ENCODE peak calls at places on chromosomes 1 and 21, in seven cellular contexts. N is psoas muscle, H is colonic mucosa, C is mammary epithelial cell, L is heart left ventricle, Q is heart right ventricle, B is lung. I is an unnamed sample.
A peak's percentile ranks its signal among the peaks of the same experiment; 100 is the strongest.

GRCh38 chr21:24955275-24955961 is 651.9 kb downstream of the MRPL39 start:
- DNase-seq in N (no peak), H (no peak), C (no peak), L (no peak), Q (no peak), B (no peak), I (no peak)

GRCh38 chr1:226814751-226815496 is 55.5 kb upstream of the PSEN2 start:
- DNase-seq in N (peak; percentile 83), H (peak; percentile 79), C (peak; percentile 89), L (peak; percentile 74), Q (peak; percentile 23), B (peak; percentile 85), I (peak; percentile 89)

GRCh38 chr21:45183852-45184251 is 103.8 kb downstream of the POFUT2 start:
- DNase-seq in N (no peak), H (no peak), C (no peak), L (no peak), Q (no peak), B (no peak), I (no peak)

GRCh38 chr1:87224209-87224608 is 104.5 kb upstream of the LMO4 start:
- DNase-seq in N (no peak), H (no peak), C (peak; percentile 98), L (no peak), Q (no peak), B (no peak), I (peak; percentile 98)

GRCh38 chr1:13871413-13871812 is 171.4 kb downstream of the PRDM2 start:
- DNase-seq in N (no peak), H (no peak), C (no peak), L (no peak), Q (no peak), B (no peak), I (no peak)

GRCh38 chr1:56948403-56949023 is 17.3 kb downstream of the C8B start:
- DNase-seq in N (no peak), H (no peak), C (no peak), L (no peak), Q (no peak), B (no peak), I (no peak)

GRCh38 chr21:15063081-15063820 is 1.5 kb downstream of the NRIP1 start:
- DNase-seq in N (peak; percentile 10), H (peak; percentile 37), C (peak; percentile 56), L (no peak), Q (no peak), B (no peak), I (peak; percentile 54)

GRCh38 chr1:194076646-194077045 is 890.2 kb upstream of the B3GALT2 start:
- DNase-seq in N (no peak), H (no peak), C (no peak), L (no peak), Q (no peak), B (no peak), I (no peak)

GRCh38 chr1:158101455-158101854 is 79.2 kb upstream of the CD1D start:
- DNase-seq in N (no peak), H (no peak), C (no peak), L (no peak), Q (no peak), B (no peak), I (no peak)

GRCh38 chr1:174748603-174749002 is 251.1 kb upstream of the CACYBP start:
- DNase-seq in N (no peak), H (no peak), C (no peak), L (no peak), Q (no peak), B (no peak), I (no peak)

GRCh38 chr1:16076003-16076870 is 2.8 kb upstream of the FAM131C start:
- DNase-seq in N (peak; percentile 67), H (no peak), C (peak; percentile 84), L (peak; percentile 44), Q (peak; percentile 51), B (no peak), I (peak; percentile 85)

GRCh38 chr1:9770276-9770675 is 53.5 kb downstream of the CLSTN1 start:
- DNase-seq in N (no peak), H (peak; percentile 74), C (no peak), L (no peak), Q (no peak), B (no peak), I (no peak)

GRCh38 chr21:42031241-42031640 is 21.1 kb upstream of the ZBTB21 start:
- DNase-seq in N (no peak), H (no peak), C (no peak), L (no peak), Q (no peak), B (no peak), I (no peak)

GRCh38 chr1:193060938-193061337 is 1.5 kb downstream of the RO60 start:
- DNase-seq in N (no peak), H (no peak), C (peak; percentile 9), L (no peak), Q (no peak), B (no peak), I (no peak)

GRCh38 chr1:36133484-36133883 is 8.5 kb upstream of the COL8A2 start:
- DNase-seq in N (peak; percentile 61), H (peak; percentile 95), C (peak; percentile 84), L (peak; percentile 42), Q (no peak), B (peak; percentile 50), I (peak; percentile 70)

GRCh38 chr1:226034482-226034881 is 28.0 kb upstream of the H3-3A start:
- DNase-seq in N (peak; percentile 84), H (peak; percentile 81), C (peak; percentile 74), L (peak; percentile 81), Q (peak; percentile 83), B (peak; percentile 76), I (peak; percentile 64)

GRCh38 chr21:23008803-23009202 is 2010.6 kb downstream of the NCAM2 start:
- DNase-seq in N (no peak), H (no peak), C (no peak), L (no peak), Q (no peak), B (no peak), I (no peak)

GRCh38 chr1:92755541-92756351 is 29.2 kb downstream of the EVI5 start:
- DNase-seq in N (peak; percentile 49), H (no peak), C (no peak), L (peak; percentile 69), Q (peak; percentile 76), B (peak; percentile 31), I (no peak)

GRCh38 chr1:58568271-58568860 is 8.7 kb downstream of the TACSTD2 start:
- DNase-seq in N (no peak), H (no peak), C (no peak), L (no peak), Q (no peak), B (no peak), I (no peak)

GRCh38 chr1:224198572-224198971 is 15.5 kb downstream of the DEGS1 start:
- DNase-seq in N (no peak), H (no peak), C (peak; percentile 56), L (no peak), Q (no peak), B (no peak), I (peak; percentile 87)

GRCh38 chr1:201648066-201648910 is 109.4 kb downstream of the NAV1 start:
- DNase-seq in N (peak; percentile 57), H (peak; percentile 56), C (peak; percentile 20), L (peak; percentile 81), Q (peak; percentile 68), B (no peak), I (peak; percentile 9)

GRCh38 chr21:45088116-45088515 is 13.7 kb downstream of the ADARB1 start:
- DNase-seq in N (no peak), H (no peak), C (no peak), L (no peak), Q (no peak), B (no peak), I (no peak)

GRCh38 chr1:181748013-181748412 is 264.7 kb downstream of the CACNA1E start:
- DNase-seq in N (no peak), H (no peak), C (no peak), L (no peak), Q (no peak), B (no peak), I (no peak)

GRCh38 chr1:236002572-236002971 is 62.3 kb downstream of the NID1 start:
- DNase-seq in N (no peak), H (no peak), C (no peak), L (no peak), Q (no peak), B (no peak), I (no peak)

GRCh38 chr1:42935313-42935624 is 23.4 kb downstream of the SLC2A1 start:
- DNase-seq in N (no peak), H (peak; percentile 24), C (no peak), L (no peak), Q (no peak), B (no peak), I (no peak)

DNA sequence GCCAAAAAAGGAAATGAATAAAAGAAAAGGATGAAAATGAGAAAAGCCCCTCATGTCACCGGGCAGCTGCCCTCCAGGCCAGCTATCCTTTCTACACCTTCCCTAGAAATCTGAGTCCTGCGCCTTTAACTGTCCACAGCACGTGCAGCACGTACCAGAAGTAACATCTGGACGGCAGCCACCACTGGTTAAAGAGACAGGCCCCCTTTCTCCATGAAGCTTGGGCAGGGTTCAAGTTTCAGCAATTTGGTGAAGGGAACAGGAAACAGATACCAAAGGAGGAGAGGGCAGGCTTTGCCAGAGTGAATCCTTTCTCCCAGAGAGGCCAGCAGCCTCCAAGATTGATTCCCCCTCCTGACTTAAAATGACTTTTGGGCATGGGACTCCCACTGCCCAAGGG is 3.6 kb upstream of the KIAA2013 start:
- DNase-seq in N (peak; percentile 76), H (peak; percentile 85), C (peak; percentile 53), L (peak; percentile 76), Q (peak; percentile 66), B (peak; percentile 48), I (no peak)
- H3K27ac ChIP-seq in N (peak overlapping the region; percentile 78), H (peak overlapping the region; percentile 1), C (peak overlapping the region; percentile 18), L (peak overlapping the region; percentile 25), Q (peak overlapping the region; percentile 84), B (peak overlapping the region; percentile 42), I (no peak overlapping the region)

GRCh38 chr1:100455478-100456072 is 82.4 kb upstream of the GPR88 start:
- DNase-seq in N (no peak), H (no peak), C (no peak), L (no peak), Q (no peak), B (no peak), I (no peak)
- TF ChIP-seq CTCF in N (peak; percentile 55), H (peak; percentile 49), C (peak; percentile 47), L (peak; percentile 60), Q (peak; percentile 67), B (no peak), I (peak; percentile 60)

GRCh38 chr1:155104605-155105534 is 22.8 kb upstream of the EFNA1 start:
- DNase-seq in N (no peak), H (no peak), C (no peak), L (no peak), Q (no peak), B (no peak), I (no peak)
- H3K27ac ChIP-seq in N (peak overlapping the region; percentile 4), H (peak overlapping the region; percentile 21), C (no peak overlapping the region), L (no peak overlapping the region), Q (no peak overlapping the region), B (peak overlapping the region; percentile 37), I (no peak overlapping the region)

GRCh38 chr1:228217551-228218344 is 9.9 kb downstream of the OBSCN start:
- DNase-seq in N (no peak), H (peak; percentile 5), C (no peak), L (no peak), Q (no peak), B (no peak), I (no peak)
- TF ChIP-seq CTCF in N (no peak), H (no peak), C (no peak), L (no peak), Q (no peak), B (no peak), I (no peak)

GRCh38 chr1:46621930-46622329 is 5.3 kb upstream of the MOB3C start:
- DNase-seq in N (no peak), H (no peak), C (peak; percentile 25), L (no peak), Q (no peak), B (no peak), I (peak; percentile 49)
- H3K27ac ChIP-seq in N (no peak overlapping the region), H (no peak overlapping the region), C (no peak overlapping the region), L (no peak overlapping the region), Q (no peak overlapping the region), B (no peak overlapping the region), I (no peak overlapping the region)

GRCh38 chr1:46446646-46447498 is 42.8 kb upstream of the DMBX1 start:
- DNase-seq in N (peak; percentile 71), H (peak; percentile 88), C (peak; percentile 52), L (peak; percentile 53), Q (peak; percentile 78), B (peak; percentile 78), I (peak; percentile 52)
- TF ChIP-seq CTCF in N (peak; percentile 87), H (peak; percentile 74), C (peak; percentile 92), L (peak; percentile 87), Q (peak; percentile 93), B (peak; percentile 70), I (peak; percentile 91)